ENCODE peak calls at places on chromosomes 3 and 15, in four cellular contexts. P is GM12878, D is HepG2, V is GM12892. I is an unnamed sample.

GRCh38 chr15:37824717-37825382 is 109.6 kb upstream of the TMCO5A start:
- DNase-seq in P (no peak), D (peak; percentile 2), V (no peak), I (no peak)

GRCh38 chr3:126544596-126545281 is 14.0 kb downstream of the C3orf22 start:
- DNase-seq in P (no peak), D (no peak), V (no peak), I (no peak)

GRCh38 chr15:73052679-73053397 is 575 bp downstream of the NEO1 start:
- DNase-seq in P (no peak), D (peak; percentile 37), V (peak; percentile 41), I (no peak)

GRCh38 chr15:76235186-76235826 is 76.0 kb downstream of the ETFA start:
- DNase-seq in P (no peak), D (peak; percentile 42), V (no peak), I (no peak)

GRCh38 chr3:53153914-53154434 is 7.0 kb upstream of the PRKCD start:
- DNase-seq in P (no peak), D (no peak), V (no peak), I (no peak)

GRCh38 chr15:99496302-99496629 is 69.5 kb upstream of the MEF2A start:
- DNase-seq in P (no peak), D (no peak), V (no peak), I (no peak)

GRCh38 chr15:79094611-79095021 is 4.0 kb upstream of the RASGRF1 start:
- DNase-seq in P (no peak), D (no peak), V (no peak), I (no peak)

GRCh38 chr15:101520395-101520794 is 30.9 kb upstream of the PCSK6 start:
- DNase-seq in P (no peak), D (no peak), V (no peak), I (no peak)

GRCh38 chr3:187705164-187705563 is 2.8 kb upstream of the RTP2 start:
- DNase-seq in P (no peak), D (no peak), V (no peak), I (no peak)

GRCh38 chr15:52877255-52877654 is 87.1 kb upstream of the ONECUT1 start:
- DNase-seq in P (no peak), D (no peak), V (no peak), I (no peak)

GRCh38 chr3:194130807-194131589 is 5.0 kb upstream of the HES1 start:
- DNase-seq in P (peak; percentile 95), D (peak; percentile 94), V (peak; percentile 29), I (no peak)

GRCh38 chr3:196093271-196094111 is 11.6 kb upstream of the TFRC start:
- DNase-seq in P (no peak), D (no peak), V (no peak), I (no peak)

GRCh38 chr3:37546876-37547275 is 314.8 kb upstream of the CTDSPL start:
- DNase-seq in P (no peak), D (peak; percentile 7), V (no peak), I (peak; percentile 16)

GRCh38 chr3:36991923-36992805 is 767 bp downstream of the EPM2AIP1 start:
- DNase-seq in P (no peak), D (peak; percentile 46), V (no peak), I (no peak)

GRCh38 chr15:42182976-42183375 is 25.1 kb downstream of the VPS39 start:
- DNase-seq in P (no peak), D (no peak), V (no peak), I (no peak)

GRCh38 chr15:24956131-24956838 is 1.5 kb downstream of the SNRPN start:
- DNase-seq in P (peak; percentile 57), D (peak; percentile 59), V (peak; percentile 29), I (peak; percentile 30)

GRCh38 chr15:24955549-24955929 is 752 bp downstream of the SNRPN start:
- DNase-seq in P (no peak), D (no peak), V (peak; percentile 5), I (no peak)

GRCh38 chr15:24957691-24958090 is 2.9 kb downstream of the SNRPN start:
- DNase-seq in P (no peak), D (no peak), V (no peak), I (no peak)

GRCh38 chr15:24954783-24955548 is at the start of the genes SNRPN and SNURF:
- DNase-seq in P (peak; percentile 11), D (peak; percentile 30), V (peak; percentile 25), I (peak; percentile 27)
- TF ChIP-seq POLR2A in P (peak; percentile 96), D (peak; percentile 98), V (peak; percentile 87), I (peak; percentile 84)

DNA sequence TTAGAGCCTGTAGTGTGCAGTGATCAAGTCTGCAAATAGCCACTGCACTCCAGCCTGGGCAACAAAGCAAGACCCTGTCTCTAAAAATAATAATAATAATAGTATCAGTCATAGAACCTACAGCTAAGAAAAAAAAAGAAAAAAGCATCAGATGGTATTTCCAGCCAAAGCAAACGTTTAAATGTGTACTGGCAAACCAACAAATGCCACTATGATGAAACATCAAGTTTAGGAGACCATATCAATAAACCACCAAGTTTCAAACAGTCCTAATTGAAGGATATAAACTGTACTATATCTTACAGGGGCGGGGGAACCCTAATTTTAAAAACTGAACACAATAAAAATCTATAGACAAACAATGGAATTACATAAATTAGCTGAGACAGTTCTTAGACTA is 6.4 kb downstream of the UBP1 start:
- DNase-seq in P (no peak), D (no peak), V (no peak), I (no peak)
- TF ChIP-seq TAF1 in P (no peak), D (no peak), V (no peak), I (no peak)

DNA sequence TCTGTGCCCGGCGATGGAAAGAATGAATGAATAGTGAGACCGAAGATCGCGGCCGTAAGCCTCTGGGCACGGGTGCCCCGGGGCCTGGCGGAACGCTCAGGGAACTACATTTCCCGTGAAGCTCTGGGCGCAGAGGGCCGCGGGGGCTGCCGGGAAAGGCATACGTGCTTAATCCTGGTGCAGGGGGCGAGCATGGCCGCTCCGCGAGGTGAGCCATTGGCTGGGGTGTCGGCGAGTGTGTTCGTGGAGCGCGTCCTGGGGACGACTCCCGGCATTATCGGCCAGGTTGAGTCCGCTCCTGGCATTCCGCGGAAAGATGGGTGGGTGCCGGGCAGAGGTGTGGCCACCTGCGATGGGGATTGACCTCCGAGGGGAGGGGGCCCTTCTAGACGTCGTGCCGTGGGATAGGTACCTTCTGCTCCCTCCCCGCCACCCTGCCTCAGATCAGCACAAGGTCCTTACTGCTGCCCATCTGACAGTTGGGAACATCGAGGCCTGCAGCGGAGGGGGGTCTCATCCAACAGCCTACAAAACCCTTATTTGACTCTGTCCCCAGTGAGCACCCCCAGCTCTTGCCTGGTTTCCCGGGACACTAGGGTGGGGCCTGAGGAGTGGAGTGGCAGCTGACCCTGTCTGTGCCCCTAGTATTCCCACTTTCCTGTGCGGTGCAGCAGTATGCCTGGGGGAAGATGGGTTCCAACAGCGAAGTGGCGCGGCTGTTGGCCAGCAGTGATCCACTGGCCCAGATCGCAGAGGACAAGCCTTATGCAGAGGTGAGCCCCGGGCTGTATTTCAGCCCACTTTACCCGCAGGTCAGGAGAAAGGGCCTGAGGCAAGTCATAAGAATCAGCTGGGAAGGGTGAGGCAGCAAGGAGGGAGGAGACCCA is at the start of gene MPI:
- DNase-seq in P (no peak), D (peak; percentile 75), V (peak; percentile 98), I (peak; percentile 96)
- TF ChIP-seq POLR2A in P (peak; percentile 99), D (peak; percentile 98), V (peak; percentile 98), I (peak; percentile 96)

GRCh38 chr15:39583586-39584265 is 2.8 kb downstream of the THBS1 start:
- DNase-seq in P (no peak), D (peak; percentile 25), V (peak; percentile 16), I (no peak)

GRCh38 chr15:39585871-39586301 is 5.0 kb downstream of the THBS1 start:
- DNase-seq in P (no peak), D (no peak), V (no peak), I (no peak)

GRCh38 chr15:39584266-39584659 is 3.4 kb downstream of the THBS1 start:
- DNase-seq in P (no peak), D (no peak), V (no peak), I (no peak)

GRCh38 chr15:39585394-39585841 is 4.5 kb downstream of the THBS1 start:
- DNase-seq in P (no peak), D (no peak), V (no peak), I (no peak)

GRCh38 chr15:39584662-39585393 is 3.9 kb downstream of the THBS1 start:
- DNase-seq in P (no peak), D (no peak), V (no peak), I (no peak)
- TF ChIP-seq TAF1 in P (no peak), D (no peak), V (no peak), I (no peak)